ENCODE peak calls at places on chromosomes 1 and 21, in five cellular contexts. Z, U, J, Y and K are unnamed samples.
A peak's percentile ranks its signal among the peaks of the same experiment; 100 is the strongest.

GRCh38 chr1:53413175-53414001 is 45.8 kb upstream of the DMRTB1 start:
- DNase-seq in Z (peak; percentile 74), U (peak; percentile 90), J (no peak), Y (no peak), K (peak; percentile 75)

GRCh38 chr1:1005774-1006304 is 5.9 kb upstream of the HES4 start:
- DNase-seq in Z (no peak), U (no peak), J (no peak), Y (no peak), K (no peak)

GRCh38 chr1:18922319-18922726 is 20.0 kb upstream of the ALDH4A1 start:
- DNase-seq in Z (peak; percentile 63), U (peak; percentile 64), J (no peak), Y (peak; percentile 88), K (peak; percentile 84)

GRCh38 chr1:36530261-36530660 is 47.5 kb upstream of the CSF3R start:
- DNase-seq in Z (no peak), U (no peak), J (no peak), Y (no peak), K (no peak)

GRCh38 chr1:206498685-206499084 is 8.6 kb upstream of the RASSF5 start:
- DNase-seq in Z (peak; percentile 90), U (no peak), J (no peak), Y (no peak), K (peak; percentile 96)

GRCh38 chr1:28144203-28145135 is 32.0 kb downstream of the PTAFR start:
- DNase-seq in Z (peak; percentile 97), U (no peak), J (no peak), Y (no peak), K (peak; percentile 81)

GRCh38 chr1:145707183-145707867 is at the start of gene PDZK1:
- DNase-seq in Z (no peak), U (no peak), J (no peak), Y (no peak), K (peak; percentile 55)

GRCh38 chr1:81254560-81254959 is 546.2 kb upstream of the ADGRL2 start:
- DNase-seq in Z (peak; percentile 8), U (no peak), J (no peak), Y (no peak), K (peak; percentile 23)

GRCh38 chr1:9406111-9406510 is 113.4 kb downstream of the SPSB1 start:
- DNase-seq in Z (no peak), U (no peak), J (no peak), Y (no peak), K (no peak)

GRCh38 chr1:114219247-114219872 is 65.7 kb upstream of the SYT6 start:
- DNase-seq in Z (no peak), U (no peak), J (no peak), Y (no peak), K (peak; percentile 23)

GRCh38 chr21:46110499-46111192 is 12.7 kb downstream of the COL6A2 start:
- DNase-seq in Z (no peak), U (peak; percentile 4), J (no peak), Y (no peak), K (no peak)

GRCh38 chr1:223545325-223545724 is 120.2 kb downstream of the CAPN8 start:
- DNase-seq in Z (no peak), U (no peak), J (no peak), Y (no peak), K (no peak)

GRCh38 chr1:101238041-101238515 is 1.3 kb downstream of the S1PR1 start:
- DNase-seq in Z (no peak), U (no peak), J (no peak), Y (no peak), K (no peak)

GRCh38 chr1:56881417-56881816 is 26.8 kb downstream of the C8A start:
- DNase-seq in Z (no peak), U (no peak), J (no peak), Y (no peak), K (no peak)

GRCh38 chr1:235617140-235617539 is 32.4 kb downstream of the GNG4 start:
- DNase-seq in Z (no peak), U (no peak), J (no peak), Y (no peak), K (no peak)

GRCh38 chr21:29725025-29725736 is 214.6 kb downstream of the GRIK1 start:
- DNase-seq in Z (no peak), U (no peak), J (no peak), Y (no peak), K (peak; percentile 24)

GRCh38 chr1:33170351-33171274 is 11.2 kb downstream of the TRIM62 start:
- DNase-seq in Z (no peak), U (no peak), J (no peak), Y (peak; percentile 65), K (peak; percentile 22)

GRCh38 chr1:9271861-9272595 is 20.7 kb upstream of the SPSB1 start:
- DNase-seq in Z (no peak), U (no peak), J (no peak), Y (no peak), K (no peak)

GRCh38 chr1:112889052-112889451 is 66.9 kb downstream of the SLC16A1 start:
- DNase-seq in Z (no peak), U (no peak), J (no peak), Y (no peak), K (no peak)

GRCh38 chr1:65175171-65176070 is 27.4 kb downstream of the AK4 start:
- DNase-seq in Z (no peak), U (peak; percentile 42), J (no peak), Y (peak; percentile 43), K (no peak)

GRCh38 chr1:188937965-188938551 is 1539.6 kb downstream of the BRINP3 start:
- DNase-seq in Z (no peak), U (no peak), J (no peak), Y (no peak), K (peak; percentile 16)

GRCh38 chr1:167344112-167344511 is 123.4 kb downstream of the POU2F1 start:
- DNase-seq in Z (no peak), U (no peak), J (no peak), Y (no peak), K (no peak)

GRCh38 chr21:45053561-45053960 is 20.8 kb upstream of the ADARB1 start:
- DNase-seq in Z (no peak), U (no peak), J (no peak), Y (no peak), K (no peak)

GRCh38 chr1:230191079-230191478 is 124.0 kb downstream of the GALNT2 start:
- DNase-seq in Z (no peak), U (no peak), J (no peak), Y (peak; percentile 54), K (no peak)

GRCh38 chr1:59775480-59775879 is 39.3 kb upstream of the HOOK1 start:
- DNase-seq in Z (no peak), U (no peak), J (no peak), Y (no peak), K (no peak)

GRCh38 chr1:191398551-191398950 is 759.7 kb upstream of the RGS18 start:
- DNase-seq in Z (no peak), U (no peak), J (no peak), Y (no peak), K (no peak)

GRCh38 chr1:226054519-226055327 is 7.8 kb upstream of the H3-3A start:
- DNase-seq in Z (no peak), U (peak; percentile 51), J (no peak), Y (no peak), K (no peak)

GRCh38 chr1:44681905-44682900 is 7.7 kb downstream of the ARMH1 start:
- DNase-seq in Z (peak; percentile 22), U (no peak), J (no peak), Y (no peak), K (no peak)

GRCh38 chr1:94698759-94699502 is 121.2 kb upstream of the SLC44A3 start:
- DNase-seq in Z (peak; percentile 47), U (no peak), J (no peak), Y (no peak), K (peak; percentile 16)

GRCh38 chr1:12314328-12314903 is 84.6 kb downstream of the VPS13D start:
- DNase-seq in Z (peak; percentile 10), U (no peak), J (peak; percentile 29), Y (no peak), K (peak; percentile 44)

GRCh38 chr1:231460614-231461013 is 38.5 kb upstream of the EGLN1 start:
- DNase-seq in Z (no peak), U (no peak), J (no peak), Y (no peak), K (no peak)

GRCh38 chr21:36765229-36765628 is 66.3 kb downstream of the SIM2 start:
- DNase-seq in Z (peak; percentile 74), U (no peak), J (no peak), Y (no peak), K (no peak)

GRCh38 chr1:58573138-58573537 is 3.9 kb downstream of the TACSTD2 start:
- DNase-seq in Z (peak; percentile 57), U (no peak), J (no peak), Y (no peak), K (no peak)

GRCh38 chr1:40450491-40451237 is 388 bp downstream of the ZFP69B start:
- DNase-seq in Z (peak; percentile 68), U (peak; percentile 9), J (peak; percentile 14), Y (peak; percentile 29), K (peak; percentile 54)

GRCh38 chr1:154862927-154863701 is 7.0 kb downstream of the KCNN3 start:
- DNase-seq in Z (no peak), U (no peak), J (no peak), Y (no peak), K (no peak)

GRCh38 chr1:212566522-212567479 is 41.8 kb upstream of the ATF3 start:
- DNase-seq in Z (peak; percentile 95), U (peak; percentile 74), J (peak; percentile 62), Y (peak; percentile 20), K (peak; percentile 81)

GRCh38 chr21:45999581-46000181 is 18.1 kb downstream of the COL6A1 start:
- DNase-seq in Z (no peak), U (no peak), J (no peak), Y (no peak), K (no peak)

GRCh38 chr1:227934476-227935313 is 13.0 kb downstream of the WNT9A start:
- DNase-seq in Z (peak; percentile 89), U (peak; percentile 83), J (no peak), Y (no peak), K (peak; percentile 100)

GRCh38 chr1:101025283-101025679 is 303 bp downstream of the DPH5 start:
- DNase-seq in Z (no peak), U (peak; percentile 5), J (no peak), Y (no peak), K (no peak)